ENCODE peak calls at places on chromosomes 13 and 19, in five cellular contexts. Q, L, K, W and I are unnamed samples.

GRCh38 chr13:101977475-101977874 is 424.4 kb downstream of the FGF14 start:
- DNase-seq in Q (no peak), W (no peak), K (no peak), L (no peak), I (no peak)

GRCh38 chr19:32673573-32673972 is 1.4 kb downstream of the ANKRD27 start:
- DNase-seq in Q (no peak), W (no peak), L (no peak), K (no peak), I (no peak)

GRCh38 chr13:75470676-75471075 is 11.3 kb downstream of the TBC1D4 start:
- DNase-seq in Q (no peak), L (no peak), K (no peak), W (no peak), I (no peak)

GRCh38 chr13:52845334-52845761 is 3.1 kb downstream of the PCDH8 start:
- DNase-seq in W (no peak), K (no peak), L (no peak), Q (no peak), I (no peak)

GRCh38 chr13:95677564-95678386 is 836 bp downstream of the DNAJC3 start:
- DNase-seq in Q (peak; percentile 27), W (no peak), K (no peak), L (peak; percentile 65), I (peak; percentile 21)

GRCh38 chr19:19619849-19620210 is 1.3 kb upstream of the PBX4 start:
- DNase-seq in Q (no peak), K (no peak), W (no peak), L (no peak), I (no peak)

GRCh38 chr19:33953023-33953422 is 156.4 kb downstream of the KCTD15 start:
- DNase-seq in K (no peak), W (no peak), L (no peak), Q (no peak), I (no peak)

GRCh38 chr13:28558126-28558525 is 63.2 kb upstream of the FLT1 start:
- DNase-seq in L (no peak), Q (peak; percentile 89), K (no peak), W (no peak), I (peak; percentile 96)

GRCh38 chr19:45817725-45818301 is 2.7 kb upstream of the RSPH6A start:
- DNase-seq in W (peak; percentile 34), K (no peak), L (no peak), Q (no peak), I (no peak)

GRCh38 chr13:44921931-44922758 is 67.1 kb downstream of the NUFIP1 start:
- DNase-seq in W (peak; percentile 38), L (peak; percentile 73), K (peak; percentile 60), Q (peak; percentile 94), I (peak; percentile 93)

GRCh38 chr19:44818470-44818856 is 9.6 kb downstream of the BCAM start:
- DNase-seq in L (no peak), K (no peak), Q (no peak), W (no peak), I (no peak)

DNA sequence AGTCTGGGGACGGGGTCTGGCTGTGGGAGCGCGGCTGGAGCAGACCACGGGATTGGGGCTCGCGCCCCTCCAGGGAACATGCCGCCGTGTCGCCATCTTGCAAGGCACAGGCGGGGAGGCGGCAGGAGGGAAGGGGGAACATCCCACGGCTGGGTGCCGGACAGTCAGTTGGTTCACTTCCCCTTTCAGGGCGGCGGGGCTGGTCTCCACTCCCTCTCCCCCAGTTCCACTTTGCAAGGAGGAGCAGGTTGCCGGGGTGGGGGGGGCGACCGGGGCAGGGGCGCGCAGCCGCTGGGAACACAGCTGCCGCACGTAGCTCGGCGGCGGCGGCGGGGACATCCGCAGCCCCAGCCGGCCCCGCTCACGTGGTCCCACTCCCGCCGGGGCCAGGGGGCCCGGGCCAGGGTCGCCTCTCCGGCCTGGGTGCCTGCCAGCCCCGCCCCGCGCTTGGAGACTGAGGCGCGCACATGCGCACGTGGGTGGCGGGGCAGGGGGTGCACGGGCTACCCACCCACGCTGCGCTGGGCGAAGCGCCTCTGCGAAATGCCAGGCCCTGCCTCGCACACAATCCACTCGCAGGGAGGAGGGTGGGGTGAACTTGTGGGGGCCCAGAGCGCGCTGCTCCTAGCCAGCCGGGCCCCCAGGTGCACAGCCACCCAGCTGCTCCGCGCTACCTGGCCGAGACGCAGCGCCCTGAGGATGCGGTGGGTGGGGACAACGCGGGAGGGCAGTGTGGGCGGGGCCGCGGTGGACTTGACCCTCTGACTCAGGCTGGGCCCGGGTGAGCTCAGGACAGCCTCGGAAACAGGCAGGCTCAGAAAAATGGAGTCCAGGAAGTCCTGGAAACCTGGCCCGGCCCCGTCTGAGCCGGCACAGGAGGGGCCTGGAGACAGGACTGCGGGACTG is 6.4 kb downstream of the KLF16 start:
- DNase-seq in W (peak; percentile 74), L (peak; percentile 85), Q (peak; percentile 80), K (peak; percentile 78), I (peak; percentile 67)
- H3K4me3 ChIP-seq in W (no peak overlapping the region), L (peak overlapping the region; percentile 25), Q (peak overlapping the region; percentile 46), K (peak overlapping the region; percentile 16), I (peak overlapping the region; percentile 63)

GRCh38 chr19:16209266-16209665 is 11.6 kb downstream of the AP1M1 start:
- DNase-seq in Q (no peak), W (no peak), L (no peak), K (no peak), I (no peak)

GRCh38 chr19:16216744-16217670 is 19.3 kb downstream of the AP1M1 start:
- DNase-seq in W (no peak), K (no peak), L (no peak), Q (no peak), I (no peak)

GRCh38 chr19:16208847-16209246 is 11.1 kb downstream of the AP1M1 start:
- DNase-seq in K (no peak), W (no peak), L (no peak), Q (no peak), I (no peak)

GRCh38 chr19:16210168-16210567 is 12.5 kb downstream of the AP1M1 start:
- DNase-seq in L (no peak), W (no peak), Q (no peak), K (no peak), I (no peak)

GRCh38 chr19:16213076-16213475 is 15.4 kb downstream of the AP1M1 start:
- DNase-seq in Q (peak; percentile 61), L (no peak), K (no peak), W (no peak), I (no peak)
- TF ChIP-seq CTCF in Q (no peak), L (no peak), K (no peak), W (no peak), I (no peak)

GRCh38 chr13:48492123-48493075 is 40.5 kb downstream of the RCBTB2 start:
- DNase-seq in K (peak; percentile 69), Q (peak; percentile 86), L (peak; percentile 57), W (peak; percentile 30), I (peak; percentile 78)
- H3K4me3 ChIP-seq in K (peak overlapping the region; percentile 1), Q (peak overlapping the region; percentile 29), L (no peak overlapping the region), W (no peak overlapping the region), I (peak overlapping the region; percentile 49)

DNA sequence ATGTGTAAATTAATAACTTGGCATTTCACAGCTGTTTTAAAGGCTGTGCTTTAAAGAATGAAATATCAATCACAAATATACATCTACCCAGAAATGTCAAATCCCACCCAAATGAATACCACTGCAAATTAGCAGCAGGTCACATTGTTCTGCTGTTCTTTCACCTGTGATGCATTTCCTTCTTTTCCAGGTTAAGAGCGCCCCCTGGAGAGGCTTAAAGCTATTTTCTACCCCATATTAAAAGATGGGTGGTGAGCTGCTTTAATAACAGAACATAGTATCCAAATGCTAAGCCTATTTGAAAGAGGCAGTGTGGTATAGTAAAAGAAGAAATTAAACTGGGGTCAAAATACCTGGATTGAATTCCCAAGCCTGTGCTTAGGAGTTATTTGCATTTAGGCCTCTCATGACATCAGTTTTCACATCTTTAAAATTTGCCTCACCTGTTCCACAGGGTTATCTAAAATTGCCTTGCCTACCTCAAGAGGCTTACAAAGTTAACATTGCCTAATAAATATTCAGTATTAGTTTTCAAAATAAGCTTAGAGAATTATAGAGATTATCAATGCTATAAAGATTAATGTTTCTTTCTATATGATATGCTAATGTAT is 396.9 kb upstream of the SLITRK5 start:
- DNase-seq in L (peak; percentile 34), K (no peak), Q (peak; percentile 50), W (peak; percentile 29), I (peak; percentile 30)
- TF ChIP-seq CTCF in L (no peak), K (no peak), Q (peak; percentile 64), W (peak; percentile 51), I (peak; percentile 64)

GRCh38 chr13:49110122-49110831 is 109.9 kb upstream of the MLNR start:
- DNase-seq in Q (peak; percentile 90), W (peak; percentile 79), L (peak; percentile 85), K (peak; percentile 79), I (peak; percentile 89)

GRCh38 chr13:49113526-49114286 is 106.4 kb upstream of the MLNR start:
- DNase-seq in W (no peak), K (no peak), L (no peak), Q (peak; percentile 45), I (peak; percentile 62)

GRCh38 chr13:49116873-49117272 is 103.3 kb upstream of the MLNR start:
- DNase-seq in Q (no peak), W (no peak), K (no peak), L (no peak), I (no peak)

GRCh38 chr13:49108204-49108603 is 111.9 kb upstream of the MLNR start:
- DNase-seq in L (no peak), K (no peak), W (no peak), Q (no peak), I (no peak)

GRCh38 chr13:49112782-49113525 is 107.2 kb upstream of the MLNR start:
- DNase-seq in Q (no peak), L (no peak), K (no peak), W (no peak), I (no peak)
- H3K4me3 ChIP-seq in Q (no peak overlapping the region), L (no peak overlapping the region), K (no peak overlapping the region), W (no peak overlapping the region), I (no peak overlapping the region)

GRCh38 chr19:11087870-11088507 is 1.3 kb upstream of the LDLR start:
- DNase-seq in W (no peak), Q (no peak), L (no peak), K (no peak), I (no peak)
- TF ChIP-seq CTCF in W (no peak), Q (no peak), L (no peak), K (no peak), I (no peak)

GRCh38 chr19:57103573-57104277 is 16.1 kb upstream of the USP29 start:
- DNase-seq in Q (peak; percentile 63), K (peak; percentile 76), L (peak; percentile 56), W (peak; percentile 43), I (peak; percentile 66)
- H3K4me3 ChIP-seq in Q (peak overlapping the region; percentile 14), K (no peak overlapping the region), L (no peak overlapping the region), W (no peak overlapping the region), I (peak overlapping the region; percentile 42)

GRCh38 chr19:12946092-12946845 is 607 bp downstream of the RAD23A start:
- DNase-seq in W (peak; percentile 69), K (peak; percentile 63), Q (peak; percentile 85), L (peak; percentile 65), I (peak; percentile 80)

GRCh38 chr19:12943437-12944044 is 2.1 kb upstream of the RAD23A start:
- DNase-seq in W (no peak), L (no peak), K (no peak), Q (no peak), I (no peak)

GRCh38 chr19:12940897-12941296 is 2.5 kb downstream of the CALR start:
- DNase-seq in L (no peak), K (no peak), Q (no peak), W (no peak), I (no peak)

GRCh38 chr19:12945479-12946091 is at the start of gene RAD23A:
- DNase-seq in K (peak; percentile 98), W (peak; percentile 99), L (peak; percentile 97), Q (peak; percentile 99), I (peak; percentile 97)

GRCh38 chr19:12944064-12944674 is 1.5 kb upstream of the RAD23A start:
- DNase-seq in K (no peak), Q (no peak), W (no peak), L (no peak), I (no peak)
- TF ChIP-seq CTCF in K (no peak), Q (no peak), W (no peak), L (no peak), I (no peak)